ENCODE peak calls at places on chromosome 7, in four cellular contexts. Q is neuronal stem cell, X is fibroblast of lung, Y is HCT116. Z is an unnamed sample.

GRCh38 chr7:135757719-135758411 is 9.3 kb upstream of the FAM180A start:
- DNase-seq in X (peak; percentile 94), Q (no peak), Y (no peak), Z (no peak)

GRCh38 chr7:151249034-151249731 is 689 bp upstream of the SMARCD3 start:
- DNase-seq in X (peak; percentile 65), Q (peak; percentile 37), Y (no peak), Z (no peak)

GRCh38 chr7:66697451-66698438 is 42.8 kb upstream of the RABGEF1 start:
- DNase-seq in Y (no peak), X (peak; percentile 76), Q (no peak), Z (no peak)

GRCh38 chr7:42700376-42701327 is 211.2 kb downstream of the C7orf25 start:
- DNase-seq in Y (no peak), Q (no peak), X (no peak), Z (no peak)

GRCh38 chr7:155965010-155965409 is 152.7 kb upstream of the SHH start:
- DNase-seq in X (peak; percentile 58), Y (peak; percentile 91), Q (no peak), Z (no peak)

GRCh38 chr7:66380285-66380888 is 175.3 kb downstream of the TPST1 start:
- DNase-seq in Y (peak; percentile 79), X (peak; percentile 33), Q (no peak), Z (no peak)

GRCh38 chr7:120981888-120982615 is 6.5 kb upstream of the CPED1 start:
- DNase-seq in X (peak; percentile 83), Q (no peak), Y (no peak), Z (no peak)

GRCh38 chr7:156739596-156739995 is 99.0 kb downstream of the RNF32 start:
- DNase-seq in X (no peak), Y (no peak), Q (no peak), Z (no peak)

GRCh38 chr7:26667514-26668133 is 196.8 kb downstream of the SKAP2 start:
- DNase-seq in Y (peak; percentile 94), X (peak; percentile 83), Q (peak; percentile 88), Z (peak; percentile 93)

GRCh38 chr7:129055861-129056464 is 1.1 kb upstream of the TNPO3 start:
- DNase-seq in X (no peak), Q (no peak), Y (no peak), Z (no peak)

GRCh38 chr7:29349362-29349761 is 154.8 kb downstream of the CHN2 start:
- DNase-seq in X (no peak), Q (no peak), Y (no peak), Z (no peak)

GRCh38 chr7:131604841-131605279 is 48.4 kb upstream of the PODXL start:
- DNase-seq in Y (no peak), X (peak; percentile 75), Q (no peak), Z (no peak)

GRCh38 chr7:141193066-141193465 is 119.2 kb downstream of the TMEM178B start:
- DNase-seq in Y (no peak), Q (no peak), X (no peak), Z (no peak)

GRCh38 chr7:155198901-155199845 is 98.5 kb upstream of the INSIG1 start:
- DNase-seq in Q (no peak), Y (no peak), X (peak; percentile 81), Z (no peak)

GRCh38 chr7:155984609-155985405 is 172.5 kb upstream of the SHH start:
- DNase-seq in Y (no peak), X (no peak), Q (no peak), Z (no peak)

GRCh38 chr7:86991844-86992243 is 67.6 kb downstream of the ELAPOR2 start:
- DNase-seq in Q (no peak), X (peak; percentile 21), Y (no peak), Z (no peak)

GRCh38 chr7:27745064-27745583 is 5.2 kb downstream of the TAX1BP1 start:
- DNase-seq in Q (no peak), X (peak; percentile 85), Y (peak; percentile 48), Z (peak; percentile 55)
- H3K9ac ChIP-seq in Q (no peak overlapping the region), X (no peak overlapping the region), Y (peak overlapping the region; percentile 44), Z (peak overlapping the region; percentile 45)

GRCh38 chr7:18016547-18017444 is 10.8 kb downstream of the PRPS1L1 start:
- DNase-seq in X (peak; percentile 66), Y (no peak), Q (no peak), Z (no peak)

GRCh38 chr7:18019562-18019961 is 8.1 kb downstream of the PRPS1L1 start:
- DNase-seq in Q (no peak), Y (peak; percentile 16), X (peak; percentile 87), Z (no peak)

GRCh38 chr7:18013936-18014335 is 13.7 kb downstream of the PRPS1L1 start:
- DNase-seq in X (peak; percentile 78), Y (no peak), Q (no peak), Z (no peak)

GRCh38 chr7:18020138-18020715 is 7.4 kb downstream of the PRPS1L1 start:
- DNase-seq in Q (no peak), Y (no peak), X (peak; percentile 38), Z (no peak)

DNA sequence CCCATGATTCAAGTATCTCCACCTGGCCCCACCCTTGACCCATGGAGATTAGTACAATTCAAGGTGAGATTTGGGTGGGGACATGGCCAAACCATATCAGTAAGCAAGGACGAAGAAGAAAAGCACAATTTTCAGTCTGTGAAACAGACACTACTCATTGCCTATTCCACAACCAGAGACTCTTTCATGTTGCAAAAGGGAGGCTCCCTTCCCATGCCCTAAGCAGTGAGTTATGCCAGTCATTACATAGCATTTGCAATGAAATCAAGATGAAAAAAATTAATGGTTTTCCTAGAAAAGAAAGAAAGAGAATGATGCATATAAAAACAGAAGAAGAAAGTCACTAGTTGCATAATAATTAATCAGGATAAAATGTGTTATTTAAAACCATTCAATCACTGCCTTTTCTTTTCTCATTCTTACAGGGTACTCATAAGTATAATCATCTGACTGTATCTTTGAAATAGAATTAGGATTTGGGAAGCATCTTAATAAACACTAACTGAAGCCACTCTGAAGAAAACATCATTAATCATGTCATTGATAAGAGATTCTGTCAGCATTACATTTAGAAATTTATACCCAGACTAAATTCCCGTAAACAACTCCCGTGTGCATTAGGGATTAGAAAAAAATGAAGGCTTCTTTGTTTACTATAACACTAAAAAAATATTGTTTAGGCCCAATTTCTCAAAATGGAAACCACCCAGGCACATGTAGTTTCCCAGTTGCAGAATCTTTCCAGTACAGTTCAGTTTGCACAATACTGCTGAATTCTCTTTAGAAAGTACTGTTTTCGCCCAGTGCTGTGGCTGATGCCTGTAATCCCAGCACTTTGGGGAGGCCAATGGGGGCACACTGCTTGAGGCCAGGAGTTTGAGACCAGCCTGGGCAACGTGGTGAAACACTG is 9.1 kb downstream of the PRPS1L1 start:
- DNase-seq in X (no peak), Q (no peak), Y (no peak), Z (no peak)
- H3K4me2 ChIP-seq in X (no peak overlapping the region), Q (no peak overlapping the region), Y (peak overlapping the region; percentile 67), Z (no peak overlapping the region)

GRCh38 chr7:117021960-117022359 is 68.7 kb downstream of the ST7 start:
- DNase-seq in Q (no peak), X (no peak), Y (no peak), Z (no peak)

GRCh38 chr7:117019786-117020604 is 66.7 kb downstream of the ST7 start:
- DNase-seq in Y (peak; percentile 54), Q (peak; percentile 85), X (peak; percentile 97), Z (no peak)

GRCh38 chr7:117021366-117021765 is 68.1 kb downstream of the ST7 start:
- DNase-seq in Y (no peak), X (no peak), Q (no peak), Z (no peak)

GRCh38 chr7:117019287-117019686 is 66.0 kb downstream of the ST7 start:
- DNase-seq in Q (no peak), Y (peak; percentile 21), X (no peak), Z (no peak)

DNA sequence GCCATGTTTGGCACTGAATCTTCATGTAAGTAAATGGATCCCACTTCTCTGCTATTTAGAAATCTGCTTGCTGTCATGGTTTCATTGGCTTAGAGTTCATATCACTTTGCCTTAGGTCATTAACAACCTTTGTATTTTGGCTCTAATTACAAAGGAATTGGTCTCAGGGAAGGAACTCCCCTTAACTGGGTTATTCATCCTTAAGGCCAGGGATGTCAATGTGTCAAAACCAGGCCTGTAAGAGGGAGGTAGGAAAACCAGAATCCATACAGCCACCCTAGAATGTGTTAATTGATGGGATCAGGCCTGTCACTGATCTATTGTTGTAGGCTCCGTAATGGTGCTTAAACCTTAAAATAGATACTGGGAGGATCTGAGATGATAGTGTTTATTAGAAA is 67.3 kb downstream of the ST7 start:
- DNase-seq in Y (no peak), X (no peak), Q (peak; percentile 43), Z (no peak)
- H3K9ac ChIP-seq in Y (peak overlapping the region; percentile 43), X (no peak overlapping the region), Q (no peak overlapping the region), Z (no peak overlapping the region)

GRCh38 chr7:607938-608337 is 88.3 kb upstream of the PDGFA start:
- DNase-seq in Q (no peak), Y (no peak), X (no peak), Z (no peak)
- H3K4me2 ChIP-seq in Q (no peak overlapping the region), Y (no peak overlapping the region), X (no peak overlapping the region), Z (no peak overlapping the region)

GRCh38 chr7:100676501-100677306 is 3.2 kb downstream of the GNB2 start:
- DNase-seq in Y (no peak), X (no peak), Q (no peak), Z (no peak)

GRCh38 chr7:100673942-100674431 is 447 bp downstream of the GNB2 start:
- DNase-seq in X (no peak), Y (no peak), Q (no peak), Z (peak; percentile 81)

GRCh38 chr7:100677308-100678095 is 4.0 kb downstream of the GNB2 start:
- DNase-seq in Q (no peak), Y (no peak), X (no peak), Z (no peak)

GRCh38 chr7:100674441-100675407 is 1.2 kb downstream of the GNB2 start:
- DNase-seq in X (no peak), Q (no peak), Y (no peak), Z (peak; percentile 78)

DNA sequence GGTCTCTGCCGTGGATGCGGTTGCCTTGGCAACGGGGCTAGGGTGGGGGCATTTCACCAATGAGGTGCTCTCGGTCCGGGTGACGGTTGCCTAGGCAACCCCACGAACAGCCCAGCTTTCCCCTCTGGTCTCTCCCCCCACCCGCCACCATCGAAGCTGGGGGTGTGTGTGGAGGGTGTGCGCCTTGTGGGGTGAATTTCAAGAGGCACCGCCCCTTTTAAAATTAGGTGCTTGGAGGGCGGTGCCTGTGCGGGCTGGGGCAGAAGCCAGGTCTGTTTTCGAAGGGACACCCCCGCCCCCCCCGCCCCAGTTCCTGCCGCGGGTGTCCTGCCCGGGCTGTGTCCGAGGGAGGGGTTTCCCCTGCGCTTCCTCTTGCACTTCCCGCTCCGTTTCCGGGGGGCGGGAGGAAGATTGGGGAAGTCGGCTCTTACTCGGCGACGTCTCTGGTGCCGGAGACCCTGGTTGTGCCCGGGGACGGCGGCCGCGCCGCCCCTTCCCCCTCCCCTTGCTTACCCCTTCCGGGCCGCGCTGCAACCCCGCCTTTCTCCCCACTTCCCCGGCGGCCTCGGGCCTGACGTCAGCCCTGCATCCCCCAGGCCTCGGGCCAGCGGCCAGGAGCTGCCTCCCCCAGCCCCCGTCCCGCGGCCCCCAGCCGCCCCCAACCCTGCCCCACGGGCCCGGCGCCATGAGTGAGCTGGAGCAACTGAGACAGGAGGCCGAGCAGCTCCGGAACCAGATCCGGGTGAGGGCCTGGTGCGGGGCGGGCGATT is 2.2 kb downstream of the GNB2 start:
- DNase-seq in Y (no peak), Q (peak; percentile 68), X (peak; percentile 71), Z (peak; percentile 97)
- H3K9ac ChIP-seq in Y (peak overlapping the region; percentile 87), Q (peak overlapping the region; percentile 77), X (peak overlapping the region; percentile 65), Z (peak overlapping the region; percentile 100)

GRCh38 chr7:30369879-30370278 is 85.5 kb downstream of the ZNRF2 start:
- DNase-seq in X (no peak), Q (no peak), Y (no peak), Z (no peak)

GRCh38 chr7:30364773-30365172 is 80.4 kb downstream of the ZNRF2 start:
- DNase-seq in Q (no peak), X (no peak), Y (no peak), Z (peak; percentile 66)

GRCh38 chr7:30366606-30367005 is 82.2 kb downstream of the ZNRF2 start:
- DNase-seq in X (peak; percentile 64), Y (no peak), Q (no peak), Z (no peak)

GRCh38 chr7:30365626-30366025 is 81.2 kb downstream of the ZNRF2 start:
- DNase-seq in X (peak; percentile 36), Y (no peak), Q (no peak), Z (no peak)

GRCh38 chr7:30367561-30367960 is 83.2 kb downstream of the ZNRF2 start:
- DNase-seq in Q (no peak), Y (no peak), X (no peak), Z (no peak)
- H3K4me2 ChIP-seq in Q (no peak overlapping the region), Y (no peak overlapping the region), X (peak overlapping the region; percentile 15), Z (no peak overlapping the region)

Z was measured in Karpas-422.